ENCODE peak calls at places on chromosome 12, in seven cellular contexts. V, C, Q, T, K, O and J are unnamed samples.

GRCh38 chr12:98840325-98840724 is 195.2 kb downstream of the APAF1 start:
- DNase-seq in O (no peak), V (no peak), K (no peak), Q (no peak), C (no peak), T (no peak), J (no peak)

GRCh38 chr12:59405992-59406391 is 189.8 kb upstream of the SLC16A7 start:
- DNase-seq in V (no peak), O (no peak), T (peak), K (no peak), C (no peak), Q (no peak), J (no peak)

GRCh38 chr12:2049604-2050540 is 2.9 kb upstream of the CACNA1C start:
- DNase-seq in C (no peak), Q (peak), V (no peak), O (no peak), K (no peak), T (peak), J (no peak)

GRCh38 chr12:124389537-124390441 is 94.9 kb downstream of the RFLNA start:
- DNase-seq in V (no peak), K (no peak), T (no peak), C (no peak), O (no peak), Q (no peak), J (peak)

GRCh38 chr12:123097521-123098084 is 53.3 kb downstream of the PITPNM2 start:
- DNase-seq in Q (no peak), T (no peak), O (no peak), C (peak), K (no peak), V (no peak), J (no peak)

GRCh38 chr12:50574621-50575348 is 70.0 kb downstream of the DIP2B start:
- DNase-seq in T (no peak), Q (no peak), O (no peak), C (no peak), K (no peak), V (no peak), J (peak)

GRCh38 chr12:89181271-89181920 is 170.9 kb downstream of the DUSP6 start:
- DNase-seq in C (no peak), T (no peak), O (no peak), V (no peak), K (no peak), Q (peak), J (peak)

GRCh38 chr12:271165-271564 is 8.5 kb upstream of the SLC6A13 start:
- DNase-seq in Q (no peak), O (no peak), T (no peak), V (no peak), C (no peak), K (no peak), J (no peak)

GRCh38 chr12:48796976-48797375 is 8.1 kb upstream of the ADCY6 start:
- DNase-seq in K (no peak), V (no peak), C (no peak), Q (peak), T (no peak), O (no peak), J (peak)

GRCh38 chr12:39367494-39367893 is 75.4 kb downstream of the KIF21A start:
- DNase-seq in V (no peak), Q (no peak), O (no peak), K (no peak), T (no peak), C (no peak), J (no peak)

GRCh38 chr12:6443361-6443983 is 1.3 kb upstream of the CD27 start:
- DNase-seq in C (no peak), Q (no peak), T (peak), V (no peak), K (peak), O (no peak), J (no peak)

GRCh38 chr12:85794551-85794950 is 41.7 kb downstream of the RASSF9 start:
- DNase-seq in O (no peak), C (no peak), T (no peak), V (no peak), K (no peak), Q (peak), J (peak)

GRCh38 chr12:124190301-124191023 is 104.4 kb upstream of the RFLNA start:
- DNase-seq in T (no peak), C (no peak), O (no peak), V (no peak), Q (no peak), K (no peak), J (no peak)

GRCh38 chr12:112906712-112907414 is at the start of gene OAS1:
- DNase-seq in T (peak), O (peak), C (no peak), K (no peak), V (no peak), Q (peak), J (peak)

GRCh38 chr12:401235-402126 is at the start of gene CCDC77:
- DNase-seq in C (peak), T (peak), K (peak), O (peak), Q (peak), V (no peak), J (peak)

GRCh38 chr12:31518680-31519227 is 72.2 kb downstream of the DENND5B start:
- DNase-seq in K (no peak), O (no peak), Q (peak), V (no peak), T (no peak), C (no peak), J (peak)

GRCh38 chr12:25051583-25052190 is 102.8 kb upstream of the BCAT1 start:
- DNase-seq in O (no peak), K (peak), Q (no peak), T (peak), C (no peak), V (no peak), J (no peak)

GRCh38 chr12:1115471-1116242 is 124.6 kb downstream of the ERC1 start:
- DNase-seq in T (no peak), K (no peak), O (no peak), Q (peak), C (no peak), V (no peak), J (peak)

GRCh38 chr12:51326762-51327439 is 2.9 kb upstream of the BIN2 start:
- DNase-seq in Q (peak), C (no peak), V (no peak), K (no peak), O (no peak), T (peak), J (peak)

GRCh38 chr12:104094284-104094683 is 30.0 kb downstream of the HCFC2 start:
- DNase-seq in Q (peak), V (no peak), T (no peak), C (no peak), O (no peak), K (no peak), J (no peak)

GRCh38 chr12:6792522-6793201 is 3.3 kb downstream of the CD4 start:
- DNase-seq in V (peak), O (no peak), K (peak), C (peak), T (no peak), Q (peak), J (no peak)

GRCh38 chr12:80846930-80847329 is 90.8 kb downstream of the LIN7A start:
- DNase-seq in C (no peak), V (no peak), T (no peak), Q (no peak), K (no peak), O (no peak), J (no peak)

GRCh38 chr12:80313184-80313583 is 130.9 kb upstream of the PTPRQ start:
- DNase-seq in T (no peak), V (no peak), K (no peak), Q (no peak), O (no peak), C (no peak), J (no peak)

GRCh38 chr12:95623554-95624170 is 72.4 kb upstream of the USP44 start:
- DNase-seq in C (peak), T (peak), V (no peak), K (peak), O (peak), Q (peak), J (peak)

GRCh38 chr12:92134638-92135274 is 10.9 kb downstream of the BTG1 start:
- DNase-seq in C (no peak), Q (peak), K (no peak), V (no peak), T (peak), O (no peak), J (peak)

GRCh38 chr12:124281309-124281708 is 13.6 kb upstream of the RFLNA start:
- DNase-seq in K (no peak), V (no peak), Q (no peak), O (no peak), C (no peak), T (no peak), J (no peak)

GRCh38 chr12:8860165-8860961 is 37.9 kb downstream of the A2ML1 start:
- DNase-seq in O (no peak), V (peak), Q (peak), T (peak), K (peak), C (peak), J (peak)

GRCh38 chr12:92438641-92439396 is 264.0 kb upstream of the PLEKHG7 start:
- DNase-seq in K (no peak), T (no peak), C (no peak), V (no peak), O (no peak), Q (no peak), J (peak)

GRCh38 chr12:6764011-6764828 is 1.9 kb upstream of the PTMS start:
- DNase-seq in T (peak), K (peak), C (peak), O (peak), V (peak), Q (peak), J (peak)

GRCh38 chr12:4653257-4653656 is 4.3 kb downstream of the NDUFA9 start:
- DNase-seq in Q (no peak), V (no peak), T (no peak), C (no peak), K (no peak), O (no peak), J (no peak)

GRCh38 chr12:24380122-24380521 is 430.7 kb upstream of the SOX5 start:
- DNase-seq in V (no peak), Q (no peak), K (no peak), C (no peak), O (no peak), T (no peak), J (no peak)

GRCh38 chr12:106251636-106252035 is 3.8 kb upstream of the CKAP4 start:
- DNase-seq in V (no peak), T (no peak), O (no peak), C (peak), Q (peak), K (no peak), J (peak)

GRCh38 chr12:67088401-67089118 is 180.6 kb upstream of the CAND1 start:
- DNase-seq in Q (no peak), K (no peak), C (no peak), V (no peak), O (no peak), T (no peak), J (no peak)

GRCh38 chr12:67633024-67633423 is 15.5 kb upstream of the DYRK2 start:
- DNase-seq in T (no peak), K (no peak), C (no peak), O (no peak), V (no peak), Q (no peak), J (no peak)

GRCh38 chr12:98456583-98457573 is 58.5 kb upstream of the TMPO start:
- DNase-seq in T (no peak), Q (peak), O (peak), C (peak), V (peak), K (peak), J (peak)